ENCODE peak calls at places on chromosome 15, in seven cellular contexts. I is A549; U is stomach; H is HCT116; X is neural progenitor cell; C is effector memory CD4-positive, alpha-beta T cell; Q is fibroblast of lung. K is an unnamed sample.
A peak's percentile ranks its signal among the peaks of the same experiment; 100 is the strongest.

GRCh38 chr15:38896652-38897051 is 332.0 kb upstream of the RASGRP1 start:
- DNase-seq in I (no peak), U (no peak), H (no peak), X (no peak), C (no peak), Q (peak; percentile 61), K (no peak)

GRCh38 chr15:77021803-77022381 is 27.0 kb downstream of the PSTPIP1 start:
- DNase-seq in I (no peak), U (no peak), H (no peak), X (no peak), C (peak; percentile 29), Q (peak; percentile 65), K (peak; percentile 35)

GRCh38 chr15:58221591-58222241 is 83.5 kb downstream of the AQP9 start:
- DNase-seq in I (peak; percentile 53), U (peak; percentile 28), H (peak; percentile 36), X (peak; percentile 52), C (no peak), Q (no peak), K (peak; percentile 76)

GRCh38 chr15:48267766-48268165 is 61.7 kb downstream of the SLC12A1 start:
- DNase-seq in I (no peak), U (no peak), H (no peak), X (no peak), C (no peak), Q (no peak), K (no peak)

GRCh38 chr15:48096355-48096786 is 24.4 kb upstream of the SLC24A5 start:
- DNase-seq in I (no peak), U (no peak), H (no peak), X (no peak), C (no peak), Q (peak; percentile 6), K (no peak)

GRCh38 chr15:77421370-77421700 is 647 bp downstream of the HMG20A start:
- DNase-seq in I (peak; percentile 31), U (no peak), H (no peak), X (peak; percentile 9), C (no peak), Q (no peak), K (peak; percentile 59)

GRCh38 chr15:77867266-77868047 is 210.1 kb downstream of the TBC1D2B start:
- DNase-seq in I (no peak), U (no peak), H (no peak), X (no peak), C (no peak), Q (no peak), K (peak; percentile 38)

GRCh38 chr15:96053039-96054021 is 277.2 kb upstream of the NR2F2 start:
- DNase-seq in I (peak; percentile 19), U (peak; percentile 75), H (peak; percentile 16), X (peak; percentile 67), C (no peak), Q (peak; percentile 38), K (peak; percentile 85)

GRCh38 chr15:57364282-57365007 is 11.9 kb upstream of the CGNL1 start:
- DNase-seq in I (no peak), U (no peak), H (no peak), X (peak; percentile 57), C (no peak), Q (peak; percentile 34), K (peak; percentile 81)

GRCh38 chr15:31344824-31345605 is 18.4 kb downstream of the KLF13 start:
- DNase-seq in I (no peak), U (no peak), H (no peak), X (no peak), C (no peak), Q (no peak), K (no peak)

GRCh38 chr15:38680780-38681179 is 116.2 kb upstream of the RASGRP1 start:
- DNase-seq in I (no peak), U (no peak), H (no peak), X (no peak), C (no peak), Q (no peak), K (no peak)

GRCh38 chr15:79811406-79812405 is 85.1 kb downstream of the MTHFS start:
- DNase-seq in I (no peak), U (peak; percentile 81), H (no peak), X (no peak), C (no peak), Q (peak; percentile 61), K (no peak)

GRCh38 chr15:82971223-82971984 is 14.6 kb upstream of the RAMAC start:
- DNase-seq in I (no peak), U (no peak), H (no peak), X (no peak), C (no peak), Q (no peak), K (no peak)

GRCh38 chr15:56568466-56569167 is 103.7 kb upstream of the MNS1 start:
- DNase-seq in I (no peak), U (no peak), H (no peak), X (no peak), C (no peak), Q (no peak), K (no peak)

GRCh38 chr15:48427960-48428547 is 96.8 kb downstream of the DUT start:
- DNase-seq in I (no peak), U (no peak), H (no peak), X (no peak), C (no peak), Q (peak; percentile 95), K (no peak)

GRCh38 chr15:62752687-62753517 is 289.6 kb upstream of the TPM1 start:
- DNase-seq in I (no peak), U (no peak), H (no peak), X (no peak), C (no peak), Q (peak; percentile 49), K (no peak)

GRCh38 chr15:45393851-45394250 is 15.5 kb upstream of the GATM start:
- DNase-seq in I (peak; percentile 28), U (no peak), H (no peak), X (no peak), C (no peak), Q (no peak), K (peak; percentile 69)

GRCh38 chr15:92617197-92618037 is 38.2 kb downstream of the FAM174B start:
- DNase-seq in I (peak; percentile 72), U (peak; percentile 92), H (no peak), X (peak; percentile 31), C (no peak), Q (peak; percentile 87), K (peak; percentile 59)
- H3K27ac ChIP-seq in I (peak overlapping the region; percentile 63), U (peak overlapping the region; percentile 93), H (no peak overlapping the region), X (no peak overlapping the region), C (no peak overlapping the region), Q (no peak overlapping the region), K (peak overlapping the region; percentile 52)

DNA sequence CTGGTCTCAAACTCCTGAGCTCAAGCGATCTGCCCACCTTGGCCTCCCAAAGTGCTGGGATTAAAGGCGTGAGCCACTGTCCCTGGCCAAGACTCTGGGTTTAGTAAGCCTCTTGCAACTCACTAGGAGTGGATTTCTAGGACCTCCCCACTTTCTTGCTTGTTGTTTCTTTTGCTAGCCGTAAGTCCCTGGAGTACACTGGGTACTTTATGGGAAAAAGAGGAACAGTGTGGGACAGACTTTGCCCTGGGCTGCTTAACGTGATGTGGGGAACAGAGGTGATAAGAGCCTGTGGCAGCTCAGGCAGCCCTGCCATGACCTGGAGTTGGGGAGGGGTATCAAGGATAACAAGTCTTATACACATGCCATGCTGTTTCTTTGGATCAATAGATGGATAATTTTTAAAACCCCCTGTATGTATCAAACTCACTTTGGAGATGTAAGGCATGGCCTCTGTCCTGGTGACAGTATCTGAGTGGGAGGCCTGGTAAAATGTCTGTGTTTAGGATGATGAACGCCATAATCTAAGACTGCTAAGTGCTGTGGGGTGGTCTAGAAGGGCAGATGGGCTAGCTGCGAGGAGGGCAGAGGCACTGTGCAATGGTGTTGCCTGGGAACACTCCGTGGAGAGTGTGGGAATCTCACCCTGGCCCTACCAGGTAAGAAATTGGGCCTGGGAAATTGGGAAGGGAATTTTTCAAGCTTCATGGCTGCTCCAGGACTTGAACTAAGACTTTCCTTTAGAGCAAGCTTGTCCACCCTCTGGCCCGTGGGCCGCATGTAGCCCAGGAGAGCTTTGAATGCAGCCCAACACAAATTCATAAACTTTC is 54.8 kb downstream of the SMAD3 start:
- DNase-seq in I (no peak), U (no peak), H (no peak), X (no peak), C (no peak), Q (no peak), K (no peak)
- H3K4me3 ChIP-seq in I (no peak overlapping the region), U (no peak overlapping the region), H (no peak overlapping the region), X (no peak overlapping the region), C (peak overlapping the region; percentile 36), Q (no peak overlapping the region), K (no peak overlapping the region)

GRCh38 chr15:75366163-75366562 is 2.2 kb downstream of the MAN2C1 start:
- DNase-seq in I (no peak), U (no peak), H (no peak), X (no peak), C (no peak), Q (no peak), K (peak; percentile 18)

GRCh38 chr15:75367406-75367912 is 948 bp downstream of the MAN2C1 start:
- DNase-seq in I (no peak), U (no peak), H (no peak), X (no peak), C (no peak), Q (no peak), K (no peak)

GRCh38 chr15:75369897-75370581 is 1.6 kb upstream of the MAN2C1 start:
- DNase-seq in I (no peak), U (no peak), H (no peak), X (no peak), C (no peak), Q (no peak), K (peak; percentile 33)

GRCh38 chr15:75368689-75369239 is 357 bp upstream of the MAN2C1 start:
- DNase-seq in I (no peak), U (no peak), H (no peak), X (no peak), C (no peak), Q (peak; percentile 19), K (no peak)

DNA sequence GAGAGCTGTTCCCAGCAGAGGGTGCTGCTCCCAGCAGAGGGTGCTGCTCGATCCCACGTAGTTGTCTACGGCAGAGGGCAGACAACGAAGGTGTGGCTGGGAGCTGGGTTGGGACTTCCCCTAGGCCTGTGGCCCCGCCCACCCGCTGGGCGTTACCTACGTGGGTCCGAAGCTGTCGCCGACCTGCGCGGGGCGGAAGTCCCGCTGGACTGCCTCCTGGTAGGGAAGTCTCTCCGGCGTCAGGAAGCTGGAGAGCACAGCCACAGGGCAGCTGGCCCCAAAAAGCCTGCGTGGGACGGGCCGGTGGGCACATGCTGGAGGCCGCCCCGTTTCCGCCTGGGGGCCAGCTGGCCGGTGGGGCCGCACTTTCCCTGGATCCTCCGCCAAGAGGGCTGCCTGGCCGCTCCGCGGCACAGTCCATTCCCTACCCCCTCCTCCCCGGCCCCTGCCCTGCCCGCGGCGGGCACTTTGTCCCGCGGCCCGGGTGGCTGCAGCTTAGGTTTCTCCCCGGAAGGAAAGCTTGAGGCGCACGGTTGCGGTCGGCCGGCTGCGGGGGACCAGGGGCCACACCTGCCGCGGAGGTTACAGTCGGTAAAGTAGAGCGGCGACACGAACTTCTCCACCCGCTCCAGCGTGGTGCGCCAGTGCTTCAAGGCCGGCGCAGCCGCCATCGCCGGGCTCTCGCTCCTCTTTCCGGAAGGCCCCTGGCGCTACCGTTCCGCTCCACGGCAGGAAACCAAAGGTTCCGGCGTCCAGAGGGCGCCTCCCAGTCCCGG is at the start of gene MAN2C1:
- DNase-seq in I (peak; percentile 99), U (peak; percentile 98), H (peak; percentile 97), X (peak; percentile 97), C (peak; percentile 89), Q (peak; percentile 96), K (peak; percentile 98)
- H3K27ac ChIP-seq in I (peak within 1 kb of the TSS; percentile 95), U (peak within 1 kb of the TSS; percentile 96), H (peak within 1 kb of the TSS; percentile 95), X (peak within 1 kb of the TSS; percentile 66), C (peak within 1 kb of the TSS; percentile 93), Q (peak within 1 kb of the TSS; percentile 86), K (peak within 1 kb of the TSS; percentile 91)

DNA sequence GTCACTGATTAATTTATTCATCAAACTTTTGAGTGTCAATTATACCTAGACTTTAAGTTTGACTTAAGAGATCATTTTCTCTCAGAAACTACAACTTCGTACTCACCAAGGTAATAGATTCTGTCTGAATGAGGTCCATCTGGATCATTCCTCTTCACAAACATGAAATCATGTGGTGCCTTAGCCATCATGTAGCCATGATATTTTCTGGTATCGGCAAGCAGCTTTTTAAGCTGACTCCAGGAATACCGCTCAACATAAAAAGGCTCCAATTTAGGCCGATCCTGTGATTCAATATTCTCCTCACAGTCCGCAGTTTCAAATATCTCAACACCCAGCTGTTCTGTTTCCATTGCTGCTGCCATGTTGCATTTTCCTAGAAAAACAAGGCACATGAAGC is 5.3 kb downstream of the DPP8 start:
- DNase-seq in I (no peak), U (no peak), H (no peak), X (no peak), C (no peak), Q (no peak), K (no peak)
- H3K4me3 ChIP-seq in I (no peak overlapping the region), U (no peak overlapping the region), H (no peak overlapping the region), X (no peak overlapping the region), C (no peak overlapping the region), Q (no peak overlapping the region), K (no peak overlapping the region)

K was measured in endodermal cell.